ENCODE peak calls at places on chromosomes 11 and 22, in five cellular contexts. M, U, B, Q and S are unnamed samples.

GRCh38 chr11:61701298-61701993 is 21.3 kb downstream of the DAGLA start:
- DNase-seq in M (no peak), U (no peak), B (no peak), Q (peak), S (no peak)

GRCh38 chr11:31509017-31509411 is 408 bp downstream of the IMMP1L start:
- DNase-seq in M (no peak), U (no peak), B (peak), Q (peak), S (no peak)

GRCh38 chr11:27973851-27974536 is 134.0 kb downstream of the KIF18A start:
- DNase-seq in M (no peak), U (no peak), B (no peak), Q (no peak), S (no peak)

GRCh38 chr22:37520754-37521153 is 1.5 kb upstream of the CARD10 start:
- DNase-seq in M (no peak), U (no peak), B (no peak), Q (no peak), S (no peak)

GRCh38 chr22:38083931-38084631 is at the start of gene SLC16A8:
- DNase-seq in M (no peak), U (no peak), B (no peak), Q (no peak), S (no peak)

GRCh38 chr11:34523053-34523452 is 9.5 kb upstream of the ELF5 start:
- DNase-seq in M (no peak), U (no peak), B (no peak), Q (peak), S (no peak)

GRCh38 chr22:46592390-46592872 is 27.8 kb upstream of the GRAMD4 start:
- DNase-seq in M (no peak), U (peak), B (peak), Q (no peak), S (peak)

GRCh38 chr11:61325649-61326414 is 7.1 kb downstream of the DDB1 start:
- DNase-seq in M (no peak), U (no peak), B (no peak), Q (no peak), S (no peak)

GRCh38 chr11:65422633-65423515 is at the start of gene NEAT1:
- DNase-seq in M (peak), U (peak), B (no peak), Q (peak), S (peak)